ENCODE peak calls at places on chromosomes 7 and 10, in six cellular contexts. One of them, this sample, is unnamed.

GRCh38 chr10:72276013-72276387 is 2.3 kb downstream of the DDIT4 start:
- DNase-seq in ovary: peak
- DNase-seq in DND-41: no peak
- DNase-seq in heart left ventricle: no peak
- DNase-seq in tibial nerve: no peak
- DNase-seq in PC-9: peak
- DNase-seq in this sample: peak

GRCh38 chr10:119658274-119658673 is 7.1 kb downstream of the BAG3 start:
- DNase-seq in ovary: peak
- DNase-seq in DND-41: no peak
- DNase-seq in heart left ventricle: peak
- DNase-seq in tibial nerve: peak
- DNase-seq in PC-9: peak
- DNase-seq in this sample: no peak

GRCh38 chr7:1286946-1287628 is 54.4 kb downstream of the UNCX start:
- DNase-seq in ovary: no peak
- DNase-seq in DND-41: no peak
- DNase-seq in heart left ventricle: no peak
- DNase-seq in tibial nerve: no peak
- DNase-seq in PC-9: no peak
- DNase-seq in this sample: no peak

GRCh38 chr10:103995134-103995533 is 28.2 kb downstream of the SLK start:
- DNase-seq in ovary: no peak
- DNase-seq in DND-41: no peak
- DNase-seq in heart left ventricle: no peak
- DNase-seq in tibial nerve: no peak
- DNase-seq in PC-9: no peak
- DNase-seq in this sample: no peak

GRCh38 chr7:100914208-100914878 is 18.7 kb upstream of the ACHE start:
- DNase-seq in ovary: no peak
- DNase-seq in DND-41: no peak
- DNase-seq in heart left ventricle: no peak
- DNase-seq in tibial nerve: no peak
- DNase-seq in PC-9: no peak
- DNase-seq in this sample: no peak

GRCh38 chr7:74215921-74216320 is 6.1 kb downstream of the LAT2 start:
- DNase-seq in ovary: no peak
- DNase-seq in DND-41: no peak
- DNase-seq in heart left ventricle: no peak
- DNase-seq in tibial nerve: no peak
- DNase-seq in PC-9: no peak
- DNase-seq in this sample: no peak

GRCh38 chr10:102523250-102524029 is 19.7 kb downstream of the SUFU start:
- DNase-seq in ovary: no peak
- DNase-seq in DND-41: no peak
- DNase-seq in heart left ventricle: no peak
- DNase-seq in tibial nerve: no peak
- DNase-seq in PC-9: no peak
- DNase-seq in this sample: peak

GRCh38 chr10:122911889-122912484 is 1.6 kb downstream of the FAM24A start:
- DNase-seq in ovary: no peak
- DNase-seq in DND-41: peak
- DNase-seq in heart left ventricle: peak
- DNase-seq in tibial nerve: no peak
- DNase-seq in PC-9: no peak
- DNase-seq in this sample: peak

GRCh38 chr10:49033939-49034338 is 81.4 kb downstream of the VSTM4 start:
- DNase-seq in ovary: no peak
- DNase-seq in DND-41: no peak
- DNase-seq in heart left ventricle: no peak
- DNase-seq in tibial nerve: no peak
- DNase-seq in PC-9: no peak
- DNase-seq in this sample: no peak

GRCh38 chr7:79461660-79462059 is 8.2 kb upstream of the MAGI2 start:
- DNase-seq in ovary: no peak
- DNase-seq in DND-41: no peak
- DNase-seq in heart left ventricle: no peak
- DNase-seq in tibial nerve: no peak
- DNase-seq in PC-9: peak
- DNase-seq in this sample: no peak

GRCh38 chr7:49091519-49091918 is 167.2 kb downstream of the CDC14C start:
- DNase-seq in ovary: no peak
- DNase-seq in DND-41: no peak
- DNase-seq in heart left ventricle: no peak
- DNase-seq in tibial nerve: no peak
- DNase-seq in PC-9: no peak
- DNase-seq in this sample: no peak

GRCh38 chr7:102286237-102287081 is at the start of gene SH2B2:
- DNase-seq in ovary: peak
- DNase-seq in DND-41: peak
- DNase-seq in heart left ventricle: peak
- DNase-seq in tibial nerve: peak
- DNase-seq in PC-9: peak
- DNase-seq in this sample: peak

GRCh38 chr10:117241541-117242462 is 888 bp downstream of the SLC18A2 start:
- DNase-seq in ovary: no peak
- DNase-seq in DND-41: no peak
- DNase-seq in heart left ventricle: no peak
- DNase-seq in tibial nerve: no peak
- DNase-seq in PC-9: no peak
- DNase-seq in this sample: no peak

GRCh38 chr10:60230892-60231291 is 158.8 kb downstream of the ANK3 start:
- DNase-seq in ovary: no peak
- DNase-seq in DND-41: no peak
- DNase-seq in heart left ventricle: no peak
- DNase-seq in tibial nerve: no peak
- DNase-seq in PC-9: no peak
- DNase-seq in this sample: no peak

GRCh38 chr7:95066736-95067530 is 159.5 kb downstream of the PPP1R9A start:
- DNase-seq in ovary: no peak
- DNase-seq in DND-41: no peak
- DNase-seq in heart left ventricle: no peak
- DNase-seq in tibial nerve: no peak
- DNase-seq in PC-9: no peak
- DNase-seq in this sample: no peak

GRCh38 chr7:2870471-2870941 is 26.4 kb upstream of the GNA12 start:
- DNase-seq in ovary: peak
- DNase-seq in DND-41: peak
- DNase-seq in heart left ventricle: peak
- DNase-seq in tibial nerve: peak
- DNase-seq in PC-9: peak
- DNase-seq in this sample: peak

GRCh38 chr7:36871863-36872262 is 147.6 kb upstream of the AOAH start:
- DNase-seq in ovary: no peak
- DNase-seq in DND-41: no peak
- DNase-seq in heart left ventricle: no peak
- DNase-seq in tibial nerve: no peak
- DNase-seq in PC-9: no peak
- DNase-seq in this sample: peak

GRCh38 chr7:48112431-48113165 is 23.5 kb downstream of the UPP1 start:
- DNase-seq in ovary: no peak
- DNase-seq in DND-41: no peak
- DNase-seq in heart left ventricle: no peak
- DNase-seq in tibial nerve: no peak
- DNase-seq in PC-9: peak
- DNase-seq in this sample: no peak

GRCh38 chr10:23516530-23516929 is 77.7 kb downstream of the OTUD1 start:
- DNase-seq in ovary: no peak
- DNase-seq in DND-41: peak
- DNase-seq in heart left ventricle: no peak
- DNase-seq in tibial nerve: no peak
- DNase-seq in PC-9: no peak
- DNase-seq in this sample: no peak
- TF ChIP-seq CTCF in ovary: no peak
- TF ChIP-seq CTCF in DND-41: peak
- TF ChIP-seq CTCF in heart left ventricle: no peak
- TF ChIP-seq CTCF in tibial nerve: no peak
- TF ChIP-seq CTCF in PC-9: peak
- TF ChIP-seq CTCF in this sample: peak

GRCh38 chr10:111034598-111035310 is 42.1 kb upstream of the ADRA2A start:
- DNase-seq in ovary: no peak
- DNase-seq in DND-41: no peak
- DNase-seq in heart left ventricle: no peak
- DNase-seq in tibial nerve: no peak
- DNase-seq in PC-9: no peak
- DNase-seq in this sample: no peak

GRCh38 chr10:111039522-111039921 is 37.3 kb upstream of the ADRA2A start:
- DNase-seq in ovary: no peak
- DNase-seq in DND-41: no peak
- DNase-seq in heart left ventricle: no peak
- DNase-seq in tibial nerve: no peak
- DNase-seq in PC-9: no peak
- DNase-seq in this sample: no peak

GRCh38 chr10:111035542-111035941 is 41.3 kb upstream of the ADRA2A start:
- DNase-seq in ovary: no peak
- DNase-seq in DND-41: no peak
- DNase-seq in heart left ventricle: no peak
- DNase-seq in tibial nerve: no peak
- DNase-seq in PC-9: no peak
- DNase-seq in this sample: no peak

GRCh38 chr10:111037868-111038267 is 39.0 kb upstream of the ADRA2A start:
- DNase-seq in ovary: no peak
- DNase-seq in DND-41: no peak
- DNase-seq in heart left ventricle: no peak
- DNase-seq in tibial nerve: no peak
- DNase-seq in PC-9: no peak
- DNase-seq in this sample: no peak
- TF ChIP-seq CTCF in ovary: no peak
- TF ChIP-seq CTCF in DND-41: peak
- TF ChIP-seq CTCF in heart left ventricle: no peak
- TF ChIP-seq CTCF in tibial nerve: no peak
- TF ChIP-seq CTCF in PC-9: peak
- TF ChIP-seq CTCF in this sample: peak

GRCh38 chr7:130896051-130896881 is 162.3 kb upstream of the KLF14 start:
- DNase-seq in ovary: no peak
- DNase-seq in DND-41: no peak
- DNase-seq in heart left ventricle: no peak
- DNase-seq in tibial nerve: no peak
- DNase-seq in PC-9: peak
- DNase-seq in this sample: no peak
- TF ChIP-seq CTCF in ovary: no peak
- TF ChIP-seq CTCF in DND-41: peak
- TF ChIP-seq CTCF in heart left ventricle: no peak
- TF ChIP-seq CTCF in tibial nerve: no peak
- TF ChIP-seq CTCF in PC-9: peak
- TF ChIP-seq CTCF in this sample: no peak

GRCh38 chr10:12720217-12720981 is 281.1 kb downstream of the CCDC3 start:
- DNase-seq in ovary: no peak
- DNase-seq in DND-41: no peak
- DNase-seq in heart left ventricle: peak
- DNase-seq in tibial nerve: peak
- DNase-seq in PC-9: peak
- DNase-seq in this sample: peak

GRCh38 chr10:12719365-12719764 is 282.1 kb downstream of the CCDC3 start:
- DNase-seq in ovary: no peak
- DNase-seq in DND-41: no peak
- DNase-seq in heart left ventricle: no peak
- DNase-seq in tibial nerve: no peak
- DNase-seq in PC-9: peak
- DNase-seq in this sample: no peak

GRCh38 chr10:12724782-12725579 is 276.5 kb downstream of the CCDC3 start:
- DNase-seq in ovary: no peak
- DNase-seq in DND-41: no peak
- DNase-seq in heart left ventricle: no peak
- DNase-seq in tibial nerve: no peak
- DNase-seq in PC-9: no peak
- DNase-seq in this sample: no peak

GRCh38 chr10:12721334-12721733 is 280.2 kb downstream of the CCDC3 start:
- DNase-seq in ovary: no peak
- DNase-seq in DND-41: no peak
- DNase-seq in heart left ventricle: no peak
- DNase-seq in tibial nerve: no peak
- DNase-seq in PC-9: no peak
- DNase-seq in this sample: no peak

DNA sequence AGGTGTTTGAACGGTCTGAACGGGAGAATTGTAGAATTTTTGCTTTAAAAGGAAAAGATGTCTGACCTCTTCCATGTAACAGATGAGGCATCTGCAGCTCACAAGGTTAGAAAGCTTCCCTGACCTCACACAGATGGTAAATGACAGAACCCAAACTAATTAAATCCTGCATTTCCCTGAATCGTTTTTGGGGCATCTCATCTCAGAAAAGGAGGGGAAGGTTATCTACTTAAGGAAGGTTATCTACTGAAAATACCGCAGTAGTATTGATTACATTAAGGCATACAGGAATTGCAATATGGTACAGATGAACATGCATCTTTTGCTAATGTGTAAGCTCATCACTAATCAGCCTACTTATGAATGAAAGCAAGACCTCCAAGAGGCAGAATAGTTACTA is 278.3 kb downstream of the CCDC3 start:
- DNase-seq in ovary: no peak
- DNase-seq in DND-41: no peak
- DNase-seq in heart left ventricle: no peak
- DNase-seq in tibial nerve: no peak
- DNase-seq in PC-9: no peak
- DNase-seq in this sample: no peak
- TF ChIP-seq CTCF in ovary: no peak
- TF ChIP-seq CTCF in DND-41: no peak
- TF ChIP-seq CTCF in heart left ventricle: no peak
- TF ChIP-seq CTCF in tibial nerve: no peak
- TF ChIP-seq CTCF in PC-9: no peak
- TF ChIP-seq CTCF in this sample: no peak

DNA sequence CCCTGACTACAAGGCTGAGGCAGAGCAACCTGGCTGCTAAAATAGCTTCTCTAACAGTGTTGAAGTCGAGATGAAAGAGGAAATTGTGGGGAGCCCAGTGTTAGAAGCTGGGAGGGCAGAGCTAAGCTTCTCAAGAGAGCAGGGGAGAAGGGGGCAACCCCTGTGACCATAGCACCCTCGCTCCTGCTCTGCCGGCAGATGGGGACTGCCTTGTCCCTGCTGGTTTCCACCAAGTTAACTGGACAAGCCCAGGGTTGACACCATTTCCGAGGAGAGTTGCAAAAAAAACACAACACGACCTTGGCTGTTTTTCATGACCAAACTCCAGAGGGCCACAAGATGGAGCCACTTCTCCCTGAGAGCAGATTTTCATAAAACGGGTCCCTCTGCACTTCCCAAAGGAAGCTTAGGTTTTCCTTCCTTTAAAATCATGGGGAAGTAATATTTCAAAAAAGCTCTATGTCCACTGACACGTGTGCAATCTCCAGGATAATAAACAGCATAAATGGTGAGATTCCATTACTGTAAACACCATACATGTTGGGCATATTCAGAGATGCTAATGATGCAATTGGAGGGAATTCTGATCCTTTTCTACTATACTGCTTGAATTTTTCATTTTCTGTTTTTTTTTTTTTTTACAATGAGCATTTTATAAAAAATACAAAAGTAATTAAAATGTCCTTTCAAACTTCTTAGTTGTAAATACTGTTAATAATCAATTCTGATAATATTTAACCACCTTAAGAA is 140.4 kb downstream of the PIP4K2A start:
- DNase-seq in ovary: no peak
- DNase-seq in DND-41: peak
- DNase-seq in heart left ventricle: peak
- DNase-seq in tibial nerve: no peak
- DNase-seq in PC-9: no peak
- DNase-seq in this sample: peak
- TF ChIP-seq CTCF in ovary: no peak
- TF ChIP-seq CTCF in DND-41: peak
- TF ChIP-seq CTCF in heart left ventricle: no peak
- TF ChIP-seq CTCF in tibial nerve: peak
- TF ChIP-seq CTCF in PC-9: peak
- TF ChIP-seq CTCF in this sample: peak